ENCODE peak calls at places on chromosomes 13 and 19, in six cellular contexts. J, S, F, L, N and T are unnamed samples.
A peak's percentile ranks its signal among the peaks of the same experiment; 100 is the strongest.

GRCh38 chr19:49256691-49257090 is 68.3 kb downstream of the SLC6A16 start:
- DNase-seq in J (no peak), S (no peak), F (no peak), L (no peak), N (no peak), T (no peak)

GRCh38 chr13:40648841-40649240 is 17.6 kb downstream of the FOXO1 start:
- DNase-seq in J (no peak), S (no peak), F (no peak), L (no peak), N (no peak), T (no peak)

GRCh38 chr19:54158812-54159351 is 639 bp downstream of the LENG1 start:
- DNase-seq in J (no peak), S (no peak), F (no peak), L (no peak), N (no peak), T (no peak)

GRCh38 chr19:38478273-38478971 is 44.9 kb downstream of the RYR1 start:
- DNase-seq in J (peak; percentile 56), S (no peak), F (no peak), L (peak; percentile 65), N (no peak), T (no peak)

GRCh38 chr13:61531383-61532065 is 115.9 kb upstream of the PCDH20 start:
- DNase-seq in J (no peak), S (no peak), F (no peak), L (no peak), N (no peak), T (no peak)

GRCh38 chr13:57716295-57716694 is 84.8 kb downstream of the PCDH17 start:
- DNase-seq in J (peak; percentile 49), S (no peak), F (no peak), L (peak; percentile 10), N (no peak), T (no peak)

GRCh38 chr19:29022599-29022998 is 190.4 kb downstream of the UQCRFS1 start:
- DNase-seq in J (no peak), S (no peak), F (no peak), L (no peak), N (no peak), T (no peak)

GRCh38 chr13:49248433-49249002 is 793 bp downstream of the CDADC1 start:
- DNase-seq in J (no peak), S (no peak), F (no peak), L (no peak), N (no peak), T (no peak)

GRCh38 chr13:108332791-108333190 is 63.3 kb downstream of the TNFSF13B start:
- DNase-seq in J (no peak), S (no peak), F (no peak), L (no peak), N (no peak), T (no peak)
- TF ChIP-seq CTCF in J (no peak), S (no peak), F (no peak), L (no peak), N (no peak), T (no peak)

GRCh38 chr19:17391371-17392151 is 2.4 kb downstream of the CCDC194 start:
- DNase-seq in J (peak; percentile 38), S (no peak), F (no peak), L (no peak), N (no peak), T (no peak)
- H3K9me3 ChIP-seq in J (no peaks in the 10 kb centered on the region), S (no peaks in the 10 kb centered on the region), F (no peaks in the 10 kb centered on the region), L (peaks cover 12% of the 10 kb centered on the region), N (peaks cover 3% of the 10 kb centered on the region), T (no peaks in the 10 kb centered on the region)

GRCh38 chr13:31242342-31242741 is 42.6 kb downstream of the B3GLCT start:
- DNase-seq in J (no peak), S (no peak), F (no peak), L (no peak), N (no peak), T (no peak)
- TF ChIP-seq CTCF in J (no peak), S (no peak), F (no peak), L (no peak), N (no peak), T (no peak)

GRCh38 chr19:27770095-27770494 is 1442.9 kb downstream of the UQCRFS1 start:
- DNase-seq in J (no peak), S (no peak), F (no peak), L (no peak), N (no peak), T (no peak)
- H3K9me3 ChIP-seq in J (peaks cover 33% of the 10 kb centered on the region), S (peaks cover 5% of the 10 kb centered on the region), F (peaks cover 8% of the 10 kb centered on the region), L (peaks cover 27% of the 10 kb centered on the region), N (peaks cover 100% of the 10 kb centered on the region), T (no peaks in the 10 kb centered on the region)

GRCh38 chr13:29801737-29802305 is 48.6 kb downstream of the UBL3 start:
- DNase-seq in J (no peak), S (no peak), F (no peak), L (no peak), N (no peak), T (no peak)
- TF ChIP-seq CTCF in J (no peak), S (no peak), F (no peak), L (no peak), N (no peak), T (no peak)

GRCh38 chr19:41530761-41531301 is 45.1 kb upstream of the CEACAM21 start:
- DNase-seq in J (no peak), S (no peak), F (no peak), L (no peak), N (no peak), T (no peak)

GRCh38 chr19:41529484-41530183 is 46.3 kb upstream of the CEACAM21 start:
- DNase-seq in J (no peak), S (no peak), F (no peak), L (no peak), N (no peak), T (no peak)

GRCh38 chr19:41528106-41528505 is 47.9 kb upstream of the CEACAM21 start:
- DNase-seq in J (no peak), S (no peak), F (no peak), L (no peak), N (no peak), T (no peak)

GRCh38 chr19:41531438-41532311 is 44.3 kb upstream of the CEACAM21 start:
- DNase-seq in J (no peak), S (peak; percentile 36), F (no peak), L (no peak), N (peak; percentile 27), T (peak; percentile 52)

GRCh38 chr19:41530184-41530534 is 45.8 kb upstream of the CEACAM21 start:
- DNase-seq in J (no peak), S (no peak), F (no peak), L (no peak), N (no peak), T (no peak)
- H3K9me3 ChIP-seq in J (peaks cover 12% of the 10 kb centered on the region), S (no peaks in the 10 kb centered on the region), F (no peaks in the 10 kb centered on the region), L (peaks cover 15% of the 10 kb centered on the region), N (no peaks in the 10 kb centered on the region), T (no peaks in the 10 kb centered on the region)

GRCh38 chr13:74259641-74260040 is 125.4 kb upstream of the KLF12 start:
- DNase-seq in J (no peak), S (no peak), F (no peak), L (no peak), N (no peak), T (no peak)
- TF ChIP-seq CTCF in J (no peak), S (no peak), F (no peak), L (no peak), N (no peak), T (no peak)

GRCh38 chr13:111877906-111878305 is 189.0 kb upstream of the SOX1 start:
- DNase-seq in J (no peak), S (no peak), F (no peak), L (no peak), N (no peak), T (no peak)
- H3K9me3 ChIP-seq in J (no peaks in the 10 kb centered on the region), S (no peaks in the 10 kb centered on the region), F (no peaks in the 10 kb centered on the region), L (peaks cover 16% of the 10 kb centered on the region), N (no peaks in the 10 kb centered on the region), T (no peaks in the 10 kb centered on the region)